ENCODE peak calls at places on chromosome 20, in five cellular contexts. One of them, this sample, is unnamed.
A peak's percentile ranks its signal among the peaks of the same experiment; 100 is the strongest.

GRCh38 chr20:11136691-11137090 is 462.9 kb upstream of the JAG1 start:
- DNase-seq in lower lobe of right lung: no peak
- DNase-seq in neural crest cell: no peak
- DNase-seq in PC-9: no peak
- DNase-seq in nephron progenitor cell: no peak
- DNase-seq in this sample: no peak

GRCh38 chr20:53737404-53738038 is 143.9 kb upstream of the ZNF217 start:
- DNase-seq in lower lobe of right lung: no peak
- DNase-seq in neural crest cell: no peak
- DNase-seq in PC-9: no peak
- DNase-seq in nephron progenitor cell: no peak
- DNase-seq in this sample: no peak

GRCh38 chr20:41135187-41135887 is 2.0 kb upstream of the PLCG1 start:
- DNase-seq in lower lobe of right lung: peak; percentile 60
- DNase-seq in neural crest cell: peak; percentile 28
- DNase-seq in PC-9: peak; percentile 59
- DNase-seq in nephron progenitor cell: peak; percentile 45
- DNase-seq in this sample: no peak

GRCh38 chr20:4289875-4290274 is 274.5 kb upstream of the RNF24 start:
- DNase-seq in lower lobe of right lung: no peak
- DNase-seq in neural crest cell: no peak
- DNase-seq in PC-9: peak; percentile 5
- DNase-seq in nephron progenitor cell: no peak
- DNase-seq in this sample: no peak

GRCh38 chr20:4159765-4160490 is 144.6 kb upstream of the RNF24 start:
- DNase-seq in lower lobe of right lung: peak; percentile 33
- DNase-seq in neural crest cell: no peak
- DNase-seq in PC-9: no peak
- DNase-seq in nephron progenitor cell: no peak
- DNase-seq in this sample: no peak

GRCh38 chr20:10519361-10520048 is 84.4 kb downstream of the SLX4IP start:
- DNase-seq in lower lobe of right lung: no peak
- DNase-seq in neural crest cell: no peak
- DNase-seq in PC-9: no peak
- DNase-seq in nephron progenitor cell: no peak
- DNase-seq in this sample: no peak

GRCh38 chr20:5008743-5009142 is 7.4 kb upstream of the SLC23A2 start:
- DNase-seq in lower lobe of right lung: no peak
- DNase-seq in neural crest cell: no peak
- DNase-seq in PC-9: peak; percentile 60
- DNase-seq in nephron progenitor cell: no peak
- DNase-seq in this sample: no peak

GRCh38 chr20:42380287-42380686 is 762.1 kb upstream of the CHD6 start:
- DNase-seq in lower lobe of right lung: no peak
- DNase-seq in neural crest cell: no peak
- DNase-seq in PC-9: no peak
- DNase-seq in nephron progenitor cell: no peak
- DNase-seq in this sample: no peak

GRCh38 chr20:21725892-21726291 is 20.4 kb downstream of the PAX1 start:
- DNase-seq in lower lobe of right lung: no peak
- DNase-seq in neural crest cell: no peak
- DNase-seq in PC-9: no peak
- DNase-seq in nephron progenitor cell: no peak
- DNase-seq in this sample: no peak

GRCh38 chr20:49938173-49939163 is 2.3 kb downstream of the RNF114 start:
- DNase-seq in lower lobe of right lung: no peak
- DNase-seq in neural crest cell: no peak
- DNase-seq in PC-9: no peak
- DNase-seq in nephron progenitor cell: peak; percentile 14
- DNase-seq in this sample: no peak

GRCh38 chr20:49937023-49937929 is 1.1 kb downstream of the RNF114 start:
- DNase-seq in lower lobe of right lung: no peak
- DNase-seq in neural crest cell: no peak
- DNase-seq in PC-9: peak; percentile 35
- DNase-seq in nephron progenitor cell: no peak
- DNase-seq in this sample: no peak

GRCh38 chr20:49935746-49936152 is 448 bp upstream of the RNF114 start:
- DNase-seq in lower lobe of right lung: peak; percentile 51
- DNase-seq in neural crest cell: no peak
- DNase-seq in PC-9: no peak
- DNase-seq in nephron progenitor cell: no peak
- DNase-seq in this sample: no peak

GRCh38 chr20:49941456-49941855 is 5.3 kb downstream of the RNF114 start:
- DNase-seq in lower lobe of right lung: no peak
- DNase-seq in neural crest cell: no peak
- DNase-seq in PC-9: no peak
- DNase-seq in nephron progenitor cell: no peak
- DNase-seq in this sample: no peak

DNA sequence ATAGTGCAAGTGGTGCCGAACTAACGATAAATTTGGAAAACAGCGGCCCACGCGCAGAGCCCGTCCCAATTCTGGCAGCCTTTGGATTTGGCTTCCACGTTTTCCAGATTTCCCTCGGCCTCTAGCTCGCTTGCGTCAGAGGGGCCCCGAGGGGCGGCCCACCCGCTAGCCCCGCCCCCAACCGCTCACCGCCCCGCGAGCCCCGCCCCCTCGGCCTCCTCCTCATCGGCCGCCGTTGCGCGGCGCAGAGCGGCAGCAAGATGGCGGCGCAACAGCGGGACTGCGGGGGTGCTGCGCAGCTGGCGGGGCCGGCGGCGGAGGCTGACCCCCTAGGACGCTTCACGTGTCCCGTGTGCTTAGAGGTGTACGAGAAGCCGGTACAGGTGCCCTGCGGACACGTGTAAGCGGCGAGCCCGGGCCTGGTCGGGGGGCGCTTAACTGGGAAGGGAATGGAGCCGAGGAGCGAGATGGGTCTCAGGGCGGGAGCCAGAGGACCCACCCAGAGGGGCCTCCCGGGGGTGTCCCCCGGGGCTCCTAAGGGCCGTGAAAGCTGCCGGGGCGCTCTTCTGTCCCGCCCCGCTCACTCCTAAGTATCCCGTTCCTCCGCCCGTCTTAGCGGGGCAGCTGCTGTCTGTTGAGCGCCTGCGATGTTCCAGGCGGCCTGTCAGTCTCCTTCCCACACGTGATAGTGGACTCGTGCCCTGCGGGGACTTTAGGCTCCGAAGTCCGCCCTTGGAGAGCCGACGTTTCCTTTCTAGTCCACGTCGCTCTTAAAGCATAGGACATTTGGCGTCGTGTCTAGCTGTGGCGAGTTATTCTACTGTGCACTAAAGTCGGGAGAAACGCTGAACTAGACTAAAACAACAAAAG is at the start of gene RNF114:
- DNase-seq in lower lobe of right lung: peak; percentile 92
- DNase-seq in neural crest cell: peak; percentile 88
- DNase-seq in PC-9: peak; percentile 85
- DNase-seq in nephron progenitor cell: peak; percentile 97
- DNase-seq in this sample: peak; percentile 87
- TF ChIP-seq CTCF in lower lobe of right lung: peak; percentile 10
- TF ChIP-seq CTCF in neural crest cell: no peak
- TF ChIP-seq CTCF in PC-9: peak; percentile 28
- TF ChIP-seq CTCF in nephron progenitor cell: no peak
- TF ChIP-seq CTCF in this sample: no peak

GRCh38 chr20:58088625-58089024 is 139.8 kb downstream of the ANKRD60 start:
- DNase-seq in lower lobe of right lung: no peak
- DNase-seq in neural crest cell: no peak
- DNase-seq in PC-9: no peak
- DNase-seq in nephron progenitor cell: no peak
- DNase-seq in this sample: no peak
- TF ChIP-seq CTCF in lower lobe of right lung: no peak
- TF ChIP-seq CTCF in neural crest cell: no peak
- TF ChIP-seq CTCF in PC-9: no peak
- TF ChIP-seq CTCF in nephron progenitor cell: no peak
- TF ChIP-seq CTCF in this sample: no peak

GRCh38 chr20:38650010-38650409 is 48.4 kb downstream of the ARHGAP40 start:
- DNase-seq in lower lobe of right lung: no peak
- DNase-seq in neural crest cell: no peak
- DNase-seq in PC-9: no peak
- DNase-seq in nephron progenitor cell: no peak
- DNase-seq in this sample: no peak

GRCh38 chr20:38645980-38646858 is 44.6 kb downstream of the ARHGAP40 start:
- DNase-seq in lower lobe of right lung: peak; percentile 83
- DNase-seq in neural crest cell: peak; percentile 84
- DNase-seq in PC-9: peak; percentile 83
- DNase-seq in nephron progenitor cell: peak; percentile 92
- DNase-seq in this sample: peak; percentile 80

GRCh38 chr20:38651562-38651961 is 50.0 kb downstream of the ARHGAP40 start:
- DNase-seq in lower lobe of right lung: no peak
- DNase-seq in neural crest cell: no peak
- DNase-seq in PC-9: no peak
- DNase-seq in nephron progenitor cell: no peak
- DNase-seq in this sample: no peak

GRCh38 chr20:38651154-38651553 is 49.5 kb downstream of the ARHGAP40 start:
- DNase-seq in lower lobe of right lung: no peak
- DNase-seq in neural crest cell: no peak
- DNase-seq in PC-9: no peak
- DNase-seq in nephron progenitor cell: no peak
- DNase-seq in this sample: no peak

GRCh38 chr20:38649275-38649891 is 47.8 kb downstream of the ARHGAP40 start:
- DNase-seq in lower lobe of right lung: no peak
- DNase-seq in neural crest cell: peak; percentile 28
- DNase-seq in PC-9: peak; percentile 22
- DNase-seq in nephron progenitor cell: peak; percentile 36
- DNase-seq in this sample: no peak
- TF ChIP-seq CTCF in lower lobe of right lung: peak; percentile 21
- TF ChIP-seq CTCF in neural crest cell: peak; percentile 50
- TF ChIP-seq CTCF in PC-9: peak; percentile 60
- TF ChIP-seq CTCF in nephron progenitor cell: peak; percentile 47
- TF ChIP-seq CTCF in this sample: peak; percentile 12

DNA sequence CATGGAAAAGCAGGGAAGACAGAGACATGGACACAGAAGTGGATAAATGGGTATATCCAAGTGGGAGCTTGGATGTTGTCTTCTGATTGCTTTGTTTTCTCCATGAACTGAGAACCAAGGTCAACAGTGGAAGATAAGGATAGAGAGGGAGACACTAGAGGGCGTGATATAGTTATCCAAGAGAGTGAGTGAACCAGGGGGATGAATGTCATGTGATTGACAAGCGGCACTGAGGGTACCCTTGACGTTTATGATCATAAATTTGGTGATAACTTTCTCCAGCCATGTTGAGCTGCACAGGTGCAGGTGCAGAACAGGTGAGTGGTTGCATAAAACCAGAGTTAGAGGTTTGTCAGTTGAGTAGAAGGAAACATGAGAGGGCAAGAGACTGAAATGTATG is 20.7 kb downstream of the EBF4 start:
- DNase-seq in lower lobe of right lung: no peak
- DNase-seq in neural crest cell: no peak
- DNase-seq in PC-9: no peak
- DNase-seq in nephron progenitor cell: no peak
- DNase-seq in this sample: no peak
- TF ChIP-seq CTCF in lower lobe of right lung: peak; percentile 19
- TF ChIP-seq CTCF in neural crest cell: no peak
- TF ChIP-seq CTCF in PC-9: no peak
- TF ChIP-seq CTCF in nephron progenitor cell: no peak
- TF ChIP-seq CTCF in this sample: peak; percentile 13

This sample was measured in CD14-positive monocyte.